ENCODE peak calls at places on chromosome 20, in four cellular contexts. N is neuronal stem cell, U is H9, B is IMR-90. L is an unnamed sample.

GRCh38 chr20:50837532-50838321 is 42.9 kb downstream of the BCAS4 start:
- DNase-seq in N (no peak), B (peak; percentile 83), U (no peak), L (no peak)

GRCh38 chr20:59933849-59934585 is 580 bp upstream of the SYCP2 start:
- DNase-seq in U (peak; percentile 84), B (peak; percentile 49), N (peak; percentile 67), L (peak; percentile 76)

GRCh38 chr20:3768342-3769130 is 983 bp upstream of the ADISSP start:
- DNase-seq in B (peak; percentile 81), U (peak; percentile 87), N (peak; percentile 89), L (peak; percentile 90)

GRCh38 chr20:50385733-50386640 is 124.2 kb upstream of the PTPN1 start:
- DNase-seq in U (no peak), B (peak; percentile 27), N (no peak), L (no peak)

GRCh38 chr20:51305316-51306052 is 237.0 kb downstream of the NFATC2 start:
- DNase-seq in B (no peak), N (no peak), U (peak; percentile 62), L (peak; percentile 98)

GRCh38 chr20:47466193-47466592 is 35.5 kb upstream of the NCOA3 start:
- DNase-seq in B (no peak), U (no peak), N (no peak), L (no peak)

GRCh38 chr20:40860487-40860902 is 168.1 kb upstream of the TOP1 start:
- DNase-seq in N (no peak), B (peak; percentile 70), U (no peak), L (peak; percentile 14)

GRCh38 chr20:50054626-50055511 is 58.1 kb downstream of the UBE2V1 start:
- DNase-seq in B (peak; percentile 41), U (no peak), N (no peak), L (no peak)

GRCh38 chr20:12287575-12287974 is 369.9 kb downstream of the BTBD3 start:
- DNase-seq in B (no peak), U (no peak), N (no peak), L (peak; percentile 71)

GRCh38 chr20:44730441-44730840 is 15.2 kb upstream of the KCNK15 start:
- DNase-seq in N (no peak), U (no peak), B (peak; percentile 77), L (no peak)

GRCh38 chr20:31568041-31568731 is 36.9 kb upstream of the ID1 start:
- DNase-seq in U (no peak), N (no peak), B (peak; percentile 36), L (no peak)

GRCh38 chr20:44435630-44436335 is 39.9 kb upstream of the TTPAL start:
- DNase-seq in U (no peak), B (no peak), N (no peak), L (no peak)

GRCh38 chr20:19015890-19016465 is 196.5 kb upstream of the SLC24A3 start:
- DNase-seq in N (no peak), U (no peak), B (no peak), L (peak; percentile 61)

GRCh38 chr20:17650301-17650761 is 31.7 kb downstream of the RRBP1 start:
- DNase-seq in N (no peak), U (no peak), B (no peak), L (no peak)

GRCh38 chr20:61579908-61580307 is 327.8 kb downstream of the CDH4 start:
- DNase-seq in B (no peak), N (no peak), U (no peak), L (no peak)

GRCh38 chr20:39800111-39800510 is 838.0 kb downstream of the DHX35 start:
- DNase-seq in U (no peak), B (peak; percentile 52), N (no peak), L (no peak)

GRCh38 chr20:48928832-48929725 is 7.6 kb downstream of the ARFGEF2 start:
- DNase-seq in U (no peak), B (peak; percentile 69), N (no peak), L (no peak)
- H3K9ac ChIP-seq in U (no peak overlapping the region), B (peak overlapping the region; percentile 36), N (no peak overlapping the region), L (no peak overlapping the region)

DNA sequence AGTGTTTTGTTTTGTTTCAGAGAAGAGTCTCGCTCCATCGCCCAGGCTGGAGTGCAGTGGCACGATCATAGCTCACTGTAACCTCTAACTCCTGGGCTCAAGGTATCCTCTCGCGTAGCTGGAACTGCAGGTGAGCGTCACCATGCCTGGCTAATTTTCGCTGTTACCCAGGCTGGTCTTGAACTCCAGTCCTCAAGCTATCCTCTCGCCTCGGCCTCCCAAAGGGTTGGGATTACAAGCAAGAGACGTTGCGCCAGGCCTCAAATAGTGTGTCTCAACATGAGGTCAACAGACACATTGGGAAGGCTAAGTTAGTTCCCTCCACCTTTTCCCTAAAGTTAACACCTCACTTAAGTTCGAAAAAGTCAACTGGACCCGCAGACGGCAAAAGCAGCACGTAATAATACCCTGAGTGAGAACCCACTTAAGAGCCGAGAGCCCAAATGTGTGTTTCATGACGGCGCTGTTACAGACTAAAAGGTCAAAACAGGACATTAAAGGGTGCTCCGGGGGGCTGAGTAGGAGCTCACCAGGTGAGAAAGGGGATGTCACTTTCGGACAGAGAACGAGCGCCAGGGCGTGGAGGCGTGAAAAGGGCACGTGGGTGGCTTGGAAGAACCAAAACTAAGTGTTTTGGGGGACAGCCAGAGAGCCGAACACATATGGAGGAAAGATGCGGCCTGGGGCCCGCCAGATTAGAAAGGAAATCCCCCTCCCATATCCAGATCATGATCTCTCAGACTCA is 499 bp downstream of the TTI1 start:
- DNase-seq in N (no peak), B (no peak), U (no peak), L (no peak)
- H4K8ac ChIP-seq in N (peak overlapping the region; percentile 43), B (peak overlapping the region; percentile 99), U (no peak overlapping the region), L (no peak overlapping the region)

DNA sequence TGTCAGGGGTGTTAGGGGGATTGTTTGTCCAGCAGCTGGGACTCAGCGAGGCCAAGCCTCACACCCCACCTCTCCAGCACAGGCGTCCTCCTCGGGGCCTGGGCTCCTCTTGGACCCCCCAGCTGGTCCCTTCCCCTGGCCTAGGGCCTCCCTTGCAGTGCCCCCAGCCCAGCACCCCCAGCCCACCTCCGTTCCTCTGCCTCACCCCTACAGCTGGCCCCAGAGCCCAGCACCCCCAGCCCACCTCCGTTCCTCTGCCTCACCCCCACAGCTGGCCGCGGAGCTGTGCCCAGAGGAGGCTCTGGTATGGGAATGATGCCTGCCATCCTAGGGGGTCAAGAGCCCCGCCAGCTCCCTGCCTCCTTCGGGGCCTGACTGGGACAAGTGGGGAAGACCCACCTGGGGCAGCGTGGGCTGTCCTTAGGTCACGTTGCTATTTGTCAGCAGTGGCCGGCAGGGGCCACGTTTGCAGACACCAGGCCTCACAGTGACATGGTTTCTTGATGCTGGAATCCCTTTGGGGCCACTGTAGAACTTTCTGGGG is 7.9 kb upstream of the COL20A1 start:
- DNase-seq in B (no peak), U (no peak), N (no peak), L (no peak)
- H3K9ac ChIP-seq in B (no peak overlapping the region), U (no peak overlapping the region), N (peak overlapping the region; percentile 12), L (no peak overlapping the region)

DNA sequence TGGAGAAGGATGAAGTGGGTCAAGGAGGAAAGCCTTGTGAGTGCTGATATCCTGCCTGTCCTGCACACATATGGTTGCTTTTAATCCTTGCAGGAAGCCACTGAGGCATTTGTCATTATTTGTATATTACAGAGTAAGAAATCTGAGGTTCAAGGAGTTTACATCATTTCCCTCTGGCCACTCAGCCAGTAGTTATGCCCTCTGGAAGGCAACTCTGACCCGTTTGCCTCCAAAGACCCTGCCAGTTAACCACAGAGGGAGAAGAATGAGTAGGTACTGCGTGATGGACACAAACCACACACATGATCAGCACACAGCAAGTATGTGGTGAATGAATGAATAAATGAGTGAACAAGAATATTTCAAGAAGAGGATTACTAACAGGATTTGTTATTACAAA is 7.9 kb upstream of the FAM210B start:
- DNase-seq in N (no peak), U (no peak), B (peak; percentile 73), L (no peak)
- H4K8ac ChIP-seq in N (no peak overlapping the region), U (no peak overlapping the region), B (no peak overlapping the region), L (no peak overlapping the region)

GRCh38 chr20:23117738-23118137 is 31.6 kb upstream of the CD93 start:
- DNase-seq in U (no peak), N (no peak), B (no peak), L (no peak)

GRCh38 chr20:23118144-23118543 is 32.0 kb upstream of the CD93 start:
- DNase-seq in N (no peak), U (no peak), B (no peak), L (no peak)

GRCh38 chr20:23115823-23116222 is 29.7 kb upstream of the CD93 start:
- DNase-seq in N (no peak), B (no peak), U (no peak), L (no peak)

GRCh38 chr20:23114448-23114847 is 28.3 kb upstream of the CD93 start:
- DNase-seq in N (no peak), B (no peak), U (no peak), L (no peak)

GRCh38 chr20:23116301-23117089 is 30.4 kb upstream of the CD93 start:
- DNase-seq in B (peak; percentile 47), U (no peak), N (no peak), L (no peak)
- H3K9ac ChIP-seq in B (no peak overlapping the region), U (no peak overlapping the region), N (no peak overlapping the region), L (no peak overlapping the region)

DNA sequence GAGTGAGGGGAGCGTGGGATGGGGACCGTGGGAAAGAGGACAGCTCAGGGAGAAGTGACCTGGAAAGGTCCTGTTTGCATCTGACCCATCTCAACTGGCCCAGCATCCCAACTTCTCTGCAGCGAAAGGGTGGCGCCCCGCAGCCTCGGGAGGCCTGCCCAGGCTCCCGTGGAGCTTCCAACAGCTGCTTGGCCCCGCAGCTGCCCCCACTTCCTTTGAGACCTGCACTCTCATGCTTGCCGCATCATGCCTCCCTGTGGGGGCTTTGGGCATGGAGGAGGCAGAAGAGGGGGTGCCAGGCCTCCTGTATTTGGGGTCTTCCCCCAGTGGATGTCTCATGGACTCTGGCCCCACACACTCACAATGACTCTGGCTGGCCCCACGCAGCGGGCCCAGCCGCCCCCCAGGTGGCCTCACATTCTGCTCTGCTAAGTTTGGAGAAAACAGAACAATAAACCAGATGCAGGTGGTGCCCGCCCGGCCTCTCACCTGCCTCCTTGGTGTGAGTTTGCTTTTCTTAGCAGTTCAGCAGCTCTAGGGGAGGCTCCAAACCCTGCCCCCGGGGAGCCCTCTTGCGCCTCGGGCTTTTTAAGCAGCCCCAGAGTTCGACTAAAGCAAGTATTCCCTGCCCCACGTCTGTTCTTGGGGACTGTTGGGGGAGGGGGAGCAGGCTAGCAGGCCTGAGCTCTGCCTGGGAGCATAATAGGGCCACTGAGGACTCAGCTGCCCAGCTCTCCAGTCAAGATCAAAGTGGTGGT is 40.6 kb downstream of the CPXM1 start:
- DNase-seq in U (no peak), B (no peak), N (no peak), L (no peak)
- H4K8ac ChIP-seq in U (no peak overlapping the region), B (no peak overlapping the region), N (no peak overlapping the region), L (no peak overlapping the region)

GRCh38 chr20:63572071-63572787 is 1.8 kb downstream of the HELZ2 start:
- DNase-seq in B (no peak), N (no peak), U (no peak), L (no peak)

GRCh38 chr20:63574829-63575720 is 1.0 kb upstream of the HELZ2 start:
- DNase-seq in B (peak; percentile 24), U (no peak), N (no peak), L (no peak)

GRCh38 chr20:63574156-63574828 is at the start of gene HELZ2:
- DNase-seq in N (peak; percentile 51), U (peak; percentile 80), B (peak; percentile 44), L (peak; percentile 67)

GRCh38 chr20:63572788-63573738 is 976 bp downstream of the HELZ2 start:
- DNase-seq in B (no peak), N (no peak), U (peak; percentile 55), L (peak; percentile 16)

GRCh38 chr20:63573739-63574131 is 304 bp downstream of the HELZ2 start:
- DNase-seq in N (no peak), B (no peak), U (no peak), L (no peak)
- H3K9ac ChIP-seq in N (peak overlapping the region; percentile 86), B (peak overlapping the region; percentile 95), U (peak overlapping the region; percentile 48), L (peak overlapping the region; percentile 85)

L was measured in mesendoderm.